ENCODE peak calls at places on chromosomes 6 and 20, in nine cellular contexts. Q is GM06990, L is fibroblast of the aortic adventitia, H is PC-3, J is lower leg skin, E is fibroblast of villous mesenchyme, A is IMR-90, M is fibroblast of lung, S is left lung. Z is an unnamed sample.

GRCh38 chr20:52130406-52130805 is 61.2 kb downstream of the ZFP64 start:
- DNase-seq in Q (no peak), L (no peak), H (no peak), J (no peak), E (no peak), A (peak), M (no peak), S (no peak), Z (peak)

GRCh38 chr6:20946037-20946436 is 411.8 kb downstream of the CDKAL1 start:
- DNase-seq in Q (peak), L (peak), H (peak), J (no peak), E (peak), A (peak), M (peak), S (no peak), Z (peak)

GRCh38 chr6:118325220-118325860 is 222.8 kb upstream of the PLN start:
- DNase-seq in Q (no peak), L (no peak), H (peak), J (no peak), E (no peak), A (peak), M (peak), S (no peak), Z (peak)

GRCh38 chr6:138030872-138031271 is 76.3 kb downstream of the PERP start:
- DNase-seq in Q (no peak), L (no peak), H (no peak), J (no peak), E (no peak), A (no peak), M (no peak), S (no peak), Z (no peak)

GRCh38 chr6:31353508-31353907 is 3.5 kb downstream of the HLA-B start:
- DNase-seq in Q (peak), L (no peak), H (no peak), J (no peak), E (no peak), A (no peak), M (no peak), S (no peak), Z (no peak)

GRCh38 chr20:17643531-17644188 is 38.4 kb downstream of the RRBP1 start:
- DNase-seq in Q (no peak), L (peak), H (no peak), J (no peak), E (no peak), A (no peak), M (peak), S (no peak), Z (no peak)

GRCh38 chr6:27553123-27553904 is 80.4 kb upstream of the ZNF184 start:
- DNase-seq in Q (peak), L (peak), H (no peak), J (no peak), E (peak), A (peak), M (peak), S (no peak), Z (peak)

GRCh38 chr6:41071501-41071922 is 644 bp downstream of the OARD1 start:
- DNase-seq in Q (no peak), L (no peak), H (peak), J (no peak), E (no peak), A (peak), M (no peak), S (peak), Z (no peak)

GRCh38 chr6:100899202-100899601 is 18.1 kb upstream of the ASCC3 start:
- DNase-seq in Q (no peak), L (no peak), H (no peak), J (no peak), E (no peak), A (no peak), M (no peak), S (no peak), Z (no peak)

GRCh38 chr6:17393335-17394191 is at the start of gene CAP2:
- DNase-seq in Q (no peak), L (peak), H (peak), J (peak), E (peak), A (peak), M (peak), S (peak), Z (peak)

GRCh38 chr6:24183584-24183983 is 57.6 kb downstream of the NRSN1 start:
- DNase-seq in Q (no peak), L (no peak), H (no peak), J (no peak), E (no peak), A (no peak), M (no peak), S (no peak), Z (no peak)

GRCh38 chr20:59322813-59323469 is 22.5 kb downstream of the EDN3 start:
- DNase-seq in Q (no peak), L (no peak), H (no peak), J (no peak), E (no peak), A (no peak), M (no peak), S (no peak), Z (peak)

GRCh38 chr6:13445005-13445743 is 42.2 kb downstream of the GFOD1 start:
- DNase-seq in Q (no peak), L (peak), H (no peak), J (peak), E (peak), A (peak), M (peak), S (no peak), Z (no peak)

GRCh38 chr6:3252369-3252768 is 6.4 kb upstream of the PSMG4 start:
- DNase-seq in Q (no peak), L (no peak), H (no peak), J (no peak), E (peak), A (no peak), M (no peak), S (no peak), Z (no peak)

GRCh38 chr6:109770047-109770446 is 79.0 kb downstream of the FIG4 start:
- DNase-seq in Q (no peak), L (no peak), H (no peak), J (no peak), E (no peak), A (no peak), M (no peak), S (no peak), Z (no peak)

GRCh38 chr6:53273356-53273755 is 75.4 kb downstream of the ELOVL5 start:
- DNase-seq in Q (no peak), L (no peak), H (no peak), J (no peak), E (no peak), A (no peak), M (no peak), S (no peak), Z (no peak)

GRCh38 chr6:113655761-113656160 is 201.4 kb upstream of the MARCKS start:
- DNase-seq in Q (no peak), L (no peak), H (no peak), J (no peak), E (no peak), A (no peak), M (no peak), S (no peak), Z (no peak)

GRCh38 chr6:114008331-114008730 is 37.4 kb upstream of the HDAC2 start:
- DNase-seq in Q (no peak), L (peak), H (no peak), J (no peak), E (no peak), A (no peak), M (no peak), S (no peak), Z (no peak)

GRCh38 chr6:79872986-79873385 is 74.4 kb downstream of the ELOVL4 start:
- DNase-seq in Q (no peak), L (peak), H (peak), J (no peak), E (peak), A (peak), M (peak), S (no peak), Z (peak)

GRCh38 chr6:4870821-4871494 is 94.8 kb downstream of the CDYL start:
- DNase-seq in Q (no peak), L (no peak), H (peak), J (no peak), E (peak), A (peak), M (no peak), S (no peak), Z (peak)

GRCh38 chr6:27592107-27592480 is 119.2 kb upstream of the ZNF184 start:
- DNase-seq in Q (peak), L (peak), H (no peak), J (no peak), E (no peak), A (no peak), M (no peak), S (no peak), Z (no peak)

GRCh38 chr6:35243386-35243958 is 16.1 kb upstream of the ZNF76 start:
- DNase-seq in Q (no peak), L (no peak), H (no peak), J (no peak), E (no peak), A (no peak), M (no peak), S (no peak), Z (no peak)

GRCh38 chr6:80872194-80872950 is 765.9 kb downstream of the BCKDHB start:
- DNase-seq in Q (no peak), L (peak), H (no peak), J (peak), E (no peak), A (no peak), M (no peak), S (no peak), Z (no peak)

GRCh38 chr20:38870733-38871559 is 55.3 kb upstream of the FAM83D start:
- DNase-seq in Q (no peak), L (no peak), H (peak), J (no peak), E (no peak), A (peak), M (peak), S (peak), Z (no peak)

GRCh38 chr6:79756496-79756895 is 125.4 kb downstream of the SH3BGRL2 start:
- DNase-seq in Q (no peak), L (no peak), H (no peak), J (no peak), E (peak), A (no peak), M (peak), S (no peak), Z (no peak)

GRCh38 chr20:54772931-54773642 is 297.7 kb downstream of the DOK5 start:
- DNase-seq in Q (no peak), L (no peak), H (no peak), J (no peak), E (no peak), A (no peak), M (no peak), S (no peak), Z (no peak)

GRCh38 chr20:40953856-40954255 is 74.8 kb upstream of the TOP1 start:
- DNase-seq in Q (no peak), L (peak), H (no peak), J (no peak), E (no peak), A (peak), M (peak), S (no peak), Z (peak)

GRCh38 chr20:36181934-36182603 is 27.5 kb downstream of the EPB41L1 start:
- DNase-seq in Q (no peak), L (peak), H (no peak), J (no peak), E (peak), A (peak), M (peak), S (no peak), Z (peak)

GRCh38 chr6:106390088-106390487 is 29.6 kb downstream of the CRYBG1 start:
- DNase-seq in Q (no peak), L (no peak), H (peak), J (no peak), E (no peak), A (no peak), M (no peak), S (no peak), Z (no peak)
- H3K4me3 ChIP-seq in Q (no peak), L (no peak), H (no peak), J (no peak), E (no peak), A (no peak), M (no peak), S (no peak), Z (no peak)

DNA sequence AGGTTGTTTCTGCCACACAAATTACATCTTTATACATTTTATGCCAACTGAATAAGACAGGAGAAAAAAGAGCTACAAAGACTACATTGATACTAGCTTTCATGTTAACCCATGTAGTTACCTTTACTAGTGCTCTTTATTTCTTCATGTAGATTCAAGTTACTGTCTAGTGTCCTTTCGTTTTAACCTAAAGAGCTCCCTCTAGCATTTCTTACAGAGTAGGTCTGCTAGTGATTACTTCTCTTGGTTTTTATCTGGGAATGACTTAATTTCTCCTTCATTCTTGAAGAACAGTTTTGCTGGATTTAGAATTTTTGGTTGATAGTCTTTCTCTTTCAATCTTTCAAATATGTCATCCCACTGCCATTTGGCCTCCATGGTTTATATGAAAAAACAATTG is 21.2 kb upstream of the NOP56 start:
- DNase-seq in Q (no peak), L (peak), H (peak), J (no peak), E (no peak), A (no peak), M (no peak), S (no peak), Z (no peak)
- TF ChIP-seq CTCF in Q (no peak), L (no peak), H (peak), J (no peak), E (no peak), A (no peak), M (no peak), S (no peak), Z (no peak)

DNA sequence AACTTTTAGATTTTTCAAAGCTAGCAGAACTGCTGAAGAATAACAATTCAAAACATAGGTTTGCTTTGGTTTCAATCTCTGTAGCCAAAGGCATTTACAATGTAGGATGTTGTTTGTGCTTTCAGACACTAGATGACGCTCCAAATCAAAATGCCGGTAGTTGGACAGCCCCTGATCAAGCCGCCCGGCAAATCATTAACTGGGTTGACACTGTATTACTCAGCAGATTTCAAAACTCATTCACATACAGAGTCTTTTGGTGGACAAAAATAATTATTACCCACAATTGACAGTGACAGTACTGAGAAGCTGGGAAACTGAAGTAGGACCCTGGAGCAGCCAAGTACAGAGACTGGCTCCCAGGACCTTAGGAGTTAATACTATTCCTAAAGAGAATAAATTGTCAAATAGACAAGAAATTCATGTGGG is 21.3 kb upstream of the HFE start:
- DNase-seq in Q (peak), L (peak), H (peak), J (peak), E (peak), A (peak), M (peak), S (peak), Z (peak)
- H3K4me3 ChIP-seq in Q (no peak), L (no peak), H (no peak), J (no peak), E (no peak), A (no peak), M (no peak), S (no peak), Z (no peak)

DNA sequence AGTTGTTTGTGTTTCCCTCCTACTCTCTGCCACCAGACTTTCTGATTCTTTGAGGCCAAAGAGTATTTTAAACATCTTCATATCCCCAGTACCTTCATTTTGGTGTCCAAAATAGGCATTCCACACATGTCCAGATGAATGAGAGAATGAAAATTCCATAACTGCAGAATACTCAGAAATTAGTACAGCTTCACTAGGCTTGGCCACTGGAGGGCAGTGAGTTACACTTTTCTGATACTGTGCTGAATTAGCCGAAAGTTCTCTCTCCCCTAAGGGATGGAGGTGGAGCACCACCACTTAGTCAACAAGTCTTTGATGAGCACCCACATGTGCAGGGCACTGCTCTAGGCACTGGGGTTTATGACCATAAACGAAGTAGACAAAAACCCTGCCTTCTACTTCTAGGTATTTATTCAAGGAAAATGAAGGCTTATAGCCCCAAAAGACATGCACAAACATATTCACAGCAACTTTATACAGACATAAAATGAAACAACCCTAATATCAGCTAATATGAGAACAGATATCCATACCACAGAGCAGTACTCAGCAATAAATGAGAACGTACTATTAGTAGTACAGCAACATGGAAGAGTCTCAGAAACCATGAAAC is 46.1 kb upstream of the TMEM217 start:
- DNase-seq in Q (no peak), L (peak), H (peak), J (no peak), E (peak), A (peak), M (peak), S (no peak), Z (peak)
- TF ChIP-seq CTCF in Q (peak), L (peak), H (peak), J (no peak), E (peak), A (peak), M (peak), S (no peak), Z (peak)

GRCh38 chr20:61556116-61556515 is 304.1 kb downstream of the CDH4 start:
- DNase-seq in Q (no peak), L (peak), H (no peak), J (no peak), E (peak), A (peak), M (peak), S (no peak), Z (peak)
- H3K4me3 ChIP-seq in Q (no peak), L (no peak), H (no peak), J (no peak), E (no peak), A (no peak), M (no peak), S (no peak), Z (no peak)

GRCh38 chr6:10080561-10080960 is 334.3 kb downstream of the TFAP2A start:
- DNase-seq in Q (no peak), L (no peak), H (no peak), J (no peak), E (no peak), A (no peak), M (no peak), S (no peak), Z (no peak)

GRCh38 chr6:10082385-10082784 is 332.5 kb downstream of the TFAP2A start:
- DNase-seq in Q (no peak), L (no peak), H (peak), J (no peak), E (no peak), A (no peak), M (no peak), S (no peak), Z (no peak)

GRCh38 chr6:10081957-10082356 is 332.9 kb downstream of the TFAP2A start:
- DNase-seq in Q (no peak), L (no peak), H (no peak), J (no peak), E (no peak), A (no peak), M (no peak), S (no peak), Z (no peak)

GRCh38 chr6:10081075-10081474 is 333.8 kb downstream of the TFAP2A start:
- DNase-seq in Q (no peak), L (no peak), H (no peak), J (no peak), E (no peak), A (no peak), M (no peak), S (no peak), Z (no peak)

GRCh38 chr6:10084276-10084993 is 330.4 kb downstream of the TFAP2A start:
- DNase-seq in Q (no peak), L (no peak), H (peak), J (peak), E (no peak), A (no peak), M (no peak), S (no peak), Z (no peak)
- TF ChIP-seq CTCF in Q (no peak), L (no peak), H (peak), J (no peak), E (no peak), A (no peak), M (no peak), S (no peak), Z (no peak)

DNA sequence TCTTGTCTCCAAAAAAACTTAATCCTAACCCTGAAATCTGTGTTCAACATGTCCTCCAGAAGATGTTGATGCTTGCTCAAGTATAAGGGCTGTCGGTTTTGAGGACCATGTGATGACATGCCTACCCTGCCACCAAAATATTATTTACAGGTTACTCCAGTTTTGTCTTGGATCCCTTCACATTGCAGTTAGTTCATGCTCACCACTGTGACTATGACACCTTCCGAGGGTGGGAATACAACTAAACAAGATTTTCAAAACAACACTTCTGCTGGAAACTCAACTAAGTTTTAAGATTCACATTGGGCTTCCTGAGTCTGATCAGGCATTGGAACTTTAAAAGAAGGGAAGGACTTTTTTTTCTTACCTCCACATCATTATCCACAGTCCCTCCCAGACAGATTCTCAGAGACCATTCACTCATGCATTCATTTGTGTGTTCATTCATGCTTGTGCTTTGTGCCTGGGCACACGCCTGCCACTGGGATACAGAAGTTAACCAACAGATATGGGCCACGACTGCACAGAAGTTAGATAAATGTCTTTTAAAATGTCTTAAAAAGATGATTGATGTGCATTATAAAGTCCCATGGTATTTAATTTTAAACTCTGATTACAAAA is 118.7 kb upstream of the GJE1 start:
- DNase-seq in Q (no peak), L (no peak), H (peak), J (no peak), E (no peak), A (no peak), M (peak), S (no peak), Z (peak)
- H3K4me3 ChIP-seq in Q (no peak), L (no peak), H (peak), J (no peak), E (no peak), A (no peak), M (no peak), S (no peak), Z (no peak)

Z was measured in foreskin fibroblast.